ENCODE peak calls at places on chromosome 6, in five cellular contexts. One of them, this sample, is unnamed.
A peak's percentile ranks its signal among the peaks of the same experiment; 100 is the strongest.

GRCh38 chr6:21999012-21999528 is 297.8 kb downstream of the PRL start:
- DNase-seq in body of pancreas: no peak
- DNase-seq in fibroblast of lung: peak; percentile 89
- DNase-seq in gastrocnemius medialis: no peak
- DNase-seq in psoas muscle: no peak
- DNase-seq in this sample: peak; percentile 61

GRCh38 chr6:355809-356208 is 35.7 kb upstream of the IRF4 start:
- DNase-seq in body of pancreas: no peak
- DNase-seq in fibroblast of lung: no peak
- DNase-seq in gastrocnemius medialis: no peak
- DNase-seq in psoas muscle: no peak
- DNase-seq in this sample: no peak

GRCh38 chr6:42361036-42361435 is 90.7 kb downstream of the TRERF1 start:
- DNase-seq in body of pancreas: no peak
- DNase-seq in fibroblast of lung: no peak
- DNase-seq in gastrocnemius medialis: no peak
- DNase-seq in psoas muscle: no peak
- DNase-seq in this sample: no peak

GRCh38 chr6:80508885-80509630 is 402.6 kb downstream of the BCKDHB start:
- DNase-seq in body of pancreas: no peak
- DNase-seq in fibroblast of lung: no peak
- DNase-seq in gastrocnemius medialis: no peak
- DNase-seq in psoas muscle: no peak
- DNase-seq in this sample: no peak

GRCh38 chr6:64622944-64623343 is 987.3 kb downstream of the PHF3 start:
- DNase-seq in body of pancreas: no peak
- DNase-seq in fibroblast of lung: no peak
- DNase-seq in gastrocnemius medialis: no peak
- DNase-seq in psoas muscle: no peak
- DNase-seq in this sample: no peak

GRCh38 chr6:1463751-1464397 is 74.5 kb downstream of the FOXF2 start:
- DNase-seq in body of pancreas: no peak
- DNase-seq in fibroblast of lung: no peak
- DNase-seq in gastrocnemius medialis: no peak
- DNase-seq in psoas muscle: no peak
- DNase-seq in this sample: no peak

GRCh38 chr6:35154262-35154661 is 13.1 kb upstream of the TCP11 start:
- DNase-seq in body of pancreas: no peak
- DNase-seq in fibroblast of lung: peak; percentile 58
- DNase-seq in gastrocnemius medialis: no peak
- DNase-seq in psoas muscle: no peak
- DNase-seq in this sample: no peak

GRCh38 chr6:113347420-113347819 is 509.7 kb upstream of the MARCKS start:
- DNase-seq in body of pancreas: no peak
- DNase-seq in fibroblast of lung: peak; percentile 88
- DNase-seq in gastrocnemius medialis: no peak
- DNase-seq in psoas muscle: no peak
- DNase-seq in this sample: peak; percentile 23

GRCh38 chr6:166300357-166300987 is 7.7 kb downstream of the PRR18 start:
- DNase-seq in body of pancreas: no peak
- DNase-seq in fibroblast of lung: no peak
- DNase-seq in gastrocnemius medialis: no peak
- DNase-seq in psoas muscle: no peak
- DNase-seq in this sample: no peak

GRCh38 chr6:164183556-164184123 is 769.1 kb downstream of the QKI start:
- DNase-seq in body of pancreas: no peak
- DNase-seq in fibroblast of lung: no peak
- DNase-seq in gastrocnemius medialis: no peak
- DNase-seq in psoas muscle: no peak
- DNase-seq in this sample: no peak

DNA sequence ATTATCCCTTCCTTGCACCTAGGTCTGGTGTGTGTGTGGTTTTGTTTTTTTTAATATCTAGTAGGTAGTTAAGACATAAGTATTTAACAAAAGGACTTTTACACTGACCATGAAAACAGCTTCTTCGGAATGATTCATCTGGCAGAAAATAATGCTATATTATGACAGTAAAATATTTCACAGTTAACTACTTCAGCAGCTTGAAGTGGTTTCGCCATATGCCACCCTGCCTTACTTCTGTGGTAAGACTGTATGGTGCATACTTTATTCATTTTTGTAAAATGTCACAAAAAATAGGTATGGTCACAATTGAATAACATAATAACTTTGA is 868 bp upstream of the PTPRK start:
- DNase-seq in body of pancreas: no peak
- DNase-seq in fibroblast of lung: no peak
- DNase-seq in gastrocnemius medialis: no peak
- DNase-seq in psoas muscle: no peak
- DNase-seq in this sample: no peak
- H3K4me3 ChIP-seq in body of pancreas: peak overlapping the region; percentile 63
- H3K4me3 ChIP-seq in fibroblast of lung: peak overlapping the region; percentile 69
- H3K4me3 ChIP-seq in gastrocnemius medialis: peak overlapping the region; percentile 97
- H3K4me3 ChIP-seq in psoas muscle: peak overlapping the region; percentile 91
- H3K4me3 ChIP-seq in this sample: peak overlapping the region; percentile 91

DNA sequence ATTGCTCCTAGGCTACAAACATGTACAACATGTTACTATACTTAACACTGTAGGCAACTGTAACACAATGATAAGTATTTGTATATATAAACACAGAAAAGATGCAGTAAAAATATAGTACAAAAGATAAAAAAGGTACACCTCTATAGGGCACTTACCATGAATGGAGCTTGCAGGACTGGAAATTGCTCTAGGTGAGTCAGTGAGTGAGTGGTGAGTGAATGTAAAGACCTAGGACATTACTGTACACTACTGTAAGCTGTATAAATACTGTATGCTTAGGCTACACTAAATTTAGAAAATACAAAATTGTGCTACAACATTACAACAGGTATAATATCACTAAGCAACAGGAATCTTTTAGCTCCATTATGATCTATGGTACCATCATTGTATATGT is 312.0 kb upstream of the PREP start:
- DNase-seq in body of pancreas: no peak
- DNase-seq in fibroblast of lung: no peak
- DNase-seq in gastrocnemius medialis: no peak
- DNase-seq in psoas muscle: no peak
- DNase-seq in this sample: no peak
- H3K4me1 ChIP-seq in body of pancreas: no peaks in the 10 kb centered on the region
- H3K4me1 ChIP-seq in fibroblast of lung: no peaks in the 10 kb centered on the region
- H3K4me1 ChIP-seq in gastrocnemius medialis: no peaks in the 10 kb centered on the region
- H3K4me1 ChIP-seq in psoas muscle: no peaks in the 10 kb centered on the region
- H3K4me1 ChIP-seq in this sample: no peaks in the 10 kb centered on the region

DNA sequence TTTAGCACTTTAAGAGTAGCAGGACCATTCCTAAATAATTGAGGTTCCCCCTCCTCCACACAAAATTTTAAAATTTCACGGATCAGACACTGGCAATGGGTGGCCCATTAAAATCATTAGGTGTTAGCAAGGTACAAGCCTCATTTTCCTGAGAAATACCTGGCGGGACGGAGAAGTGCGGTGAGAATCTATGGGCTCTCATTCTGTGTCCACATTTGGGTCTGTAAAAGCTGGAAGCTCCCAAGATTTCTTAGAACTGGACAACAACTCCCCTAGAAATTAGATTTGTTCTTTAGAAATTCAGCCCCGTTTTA is 5.9 kb downstream of the SIM1 start:
- DNase-seq in body of pancreas: no peak
- DNase-seq in fibroblast of lung: no peak
- DNase-seq in gastrocnemius medialis: no peak
- DNase-seq in psoas muscle: no peak
- DNase-seq in this sample: no peak
- H3K27me3 ChIP-seq in body of pancreas: peaks cover 28% of the 10 kb centered on the region
- H3K27me3 ChIP-seq in fibroblast of lung: peaks cover 85% of the 10 kb centered on the region
- H3K27me3 ChIP-seq in gastrocnemius medialis: peaks cover 100% of the 10 kb centered on the region
- H3K27me3 ChIP-seq in psoas muscle: peaks cover 6% of the 10 kb centered on the region
- H3K27me3 ChIP-seq in this sample: peaks cover 100% of the 10 kb centered on the region

GRCh38 chr6:150253489-150253888 is 110.6 kb downstream of the PPP1R14C start:
- DNase-seq in body of pancreas: no peak
- DNase-seq in fibroblast of lung: no peak
- DNase-seq in gastrocnemius medialis: no peak
- DNase-seq in psoas muscle: no peak
- DNase-seq in this sample: no peak
- H3K4me3 ChIP-seq in body of pancreas: no peak overlapping the region
- H3K4me3 ChIP-seq in fibroblast of lung: no peak overlapping the region
- H3K4me3 ChIP-seq in gastrocnemius medialis: no peak overlapping the region
- H3K4me3 ChIP-seq in psoas muscle: no peak overlapping the region
- H3K4me3 ChIP-seq in this sample: no peak overlapping the region

GRCh38 chr6:4971851-4972250 is 32.0 kb downstream of the RPP40 start:
- DNase-seq in body of pancreas: no peak
- DNase-seq in fibroblast of lung: no peak
- DNase-seq in gastrocnemius medialis: no peak
- DNase-seq in psoas muscle: no peak
- DNase-seq in this sample: no peak
- H3K4me1 ChIP-seq in body of pancreas: no peaks in the 10 kb centered on the region
- H3K4me1 ChIP-seq in fibroblast of lung: peaks cover 2% of the 10 kb centered on the region
- H3K4me1 ChIP-seq in gastrocnemius medialis: peaks cover 24% of the 10 kb centered on the region
- H3K4me1 ChIP-seq in psoas muscle: peaks cover 23% of the 10 kb centered on the region
- H3K4me1 ChIP-seq in this sample: no peaks in the 10 kb centered on the region